ENCODE peak calls at places on chromosomes 5 and 9, in nine cellular contexts. D is PC-9, U is WERI-Rb-1, G is left ventricle myocardium inferior, Q is pancreas, I is uterus, F is right lobe of liver, L is A549, E is AG04450. A is an unnamed sample.
A peak's percentile ranks its signal among the peaks of the same experiment; 100 is the strongest.

GRCh38 chr5:136188859-136189258 is 4.1 kb downstream of the SMIM32 start:
- DNase-seq in D (no peak), U (no peak), G (no peak), Q (no peak), I (no peak), F (no peak), L (no peak), E (no peak), A (no peak)

GRCh38 chr5:83036991-83037390 is 40.2 kb downstream of the TMEM167A start:
- DNase-seq in D (no peak), U (no peak), G (no peak), Q (no peak), I (no peak), F (no peak), L (no peak), E (no peak), A (no peak)

GRCh38 chr9:124202447-124202971 is 55.2 kb upstream of the NEK6 start:
- DNase-seq in D (no peak), U (no peak), G (peak; percentile 51), Q (peak; percentile 55), I (no peak), F (peak; percentile 44), L (no peak), E (no peak), A (no peak)

GRCh38 chr5:72366324-72366976 is 46.3 kb downstream of the PTCD2 start:
- DNase-seq in D (peak; percentile 76), U (peak; percentile 72), G (peak; percentile 46), Q (peak; percentile 69), I (peak; percentile 69), F (peak; percentile 27), L (peak; percentile 76), E (peak; percentile 61), A (no peak)

GRCh38 chr9:19925674-19926503 is 137.1 kb upstream of the SLC24A2 start:
- DNase-seq in D (peak; percentile 40), U (peak; percentile 75), G (peak; percentile 43), Q (peak; percentile 68), I (peak; percentile 66), F (peak; percentile 59), L (peak; percentile 70), E (peak; percentile 55), A (peak; percentile 87)

GRCh38 chr5:17228833-17229291 is 11.4 kb downstream of the BASP1 start:
- DNase-seq in D (no peak), U (no peak), G (no peak), Q (no peak), I (no peak), F (no peak), L (no peak), E (no peak), A (no peak)

GRCh38 chr5:122500245-122501086 is 188.4 kb downstream of the SNCAIP start:
- DNase-seq in D (no peak), U (peak; percentile 53), G (no peak), Q (no peak), I (peak; percentile 32), F (no peak), L (peak; percentile 56), E (peak; percentile 24), A (no peak)

GRCh38 chr5:134905246-134905996 is 490 bp downstream of the PCBD2 start:
- DNase-seq in D (peak; percentile 49), U (no peak), G (no peak), Q (peak; percentile 63), I (peak; percentile 18), F (no peak), L (peak; percentile 78), E (peak; percentile 20), A (no peak)

GRCh38 chr5:79695501-79695900 is 5.9 kb downstream of the CMYA5 start:
- DNase-seq in D (no peak), U (no peak), G (no peak), Q (no peak), I (no peak), F (no peak), L (no peak), E (no peak), A (no peak)

GRCh38 chr5:14269395-14269794 is 126.3 kb downstream of the TRIO start:
- DNase-seq in D (peak; percentile 62), U (no peak), G (no peak), Q (no peak), I (no peak), F (no peak), L (no peak), E (no peak), A (no peak)

GRCh38 chr5:64532657-64533056 is 26.8 kb downstream of the RGS7BP start:
- DNase-seq in D (no peak), U (no peak), G (no peak), Q (no peak), I (no peak), F (no peak), L (no peak), E (no peak), A (no peak)

GRCh38 chr5:96080557-96080956 is 118.9 kb upstream of the ELL2 start:
- DNase-seq in D (no peak), U (no peak), G (no peak), Q (no peak), I (no peak), F (no peak), L (peak; percentile 58), E (no peak), A (no peak)

GRCh38 chr9:34715639-34716215 is 5.8 kb upstream of the CCL21 start:
- DNase-seq in D (no peak), U (no peak), G (no peak), Q (no peak), I (no peak), F (no peak), L (no peak), E (no peak), A (no peak)

GRCh38 chr9:135864447-135865049 is 42.8 kb downstream of the CAMSAP1 start:
- DNase-seq in D (no peak), U (peak; percentile 64), G (peak; percentile 68), Q (peak; percentile 37), I (peak; percentile 63), F (peak; percentile 64), L (peak; percentile 44), E (no peak), A (peak; percentile 80)

GRCh38 chr5:121257621-121258020 is 594.1 kb upstream of the FTMT start:
- DNase-seq in D (no peak), U (no peak), G (no peak), Q (no peak), I (no peak), F (no peak), L (no peak), E (no peak), A (no peak)

GRCh38 chr9:109167716-109168115 is 667 bp upstream of the FRRS1L start:
- DNase-seq in D (no peak), U (no peak), G (no peak), Q (no peak), I (no peak), F (no peak), L (no peak), E (no peak), A (no peak)

DNA sequence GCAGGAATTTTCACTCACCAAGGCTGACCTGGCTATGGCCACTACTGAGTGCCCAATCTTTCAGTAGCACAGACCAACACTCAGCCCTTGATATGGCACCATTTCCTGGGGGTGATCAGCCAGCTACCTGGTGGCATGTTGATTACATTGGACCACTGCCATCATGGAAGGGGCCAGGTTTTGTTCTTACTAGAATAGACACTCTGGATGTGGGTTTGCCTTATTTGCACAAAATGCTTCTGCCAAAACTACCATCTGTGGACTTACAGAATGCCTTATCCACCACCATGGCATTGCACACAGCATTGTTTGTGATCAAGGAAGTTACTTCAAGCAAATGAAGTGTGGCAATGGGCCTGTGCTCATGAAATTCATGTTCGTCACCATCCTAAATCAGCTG is 69.7 kb upstream of the SH3GL2 start:
- DNase-seq in D (no peak), U (no peak), G (no peak), Q (no peak), I (no peak), F (no peak), L (no peak), E (no peak), A (no peak)
- TF ChIP-seq CTCF in D (no peak), U (no peak), G (no peak), Q (no peak), I (no peak), F (no peak), L (no peak), E (no peak), A (no peak)

GRCh38 chr9:96515629-96516470 is 65.9 kb downstream of the HABP4 start:
- DNase-seq in D (no peak), U (no peak), G (no peak), Q (no peak), I (no peak), F (no peak), L (no peak), E (no peak), A (no peak)
- H3K27ac ChIP-seq in D (no peak overlapping the region), U (no peak overlapping the region), G (peak overlapping the region; percentile 67), Q (no peak overlapping the region), I (peak overlapping the region; percentile 51), F (no peak overlapping the region), L (no peak overlapping the region), E (no peak overlapping the region), A (no peak overlapping the region)

DNA sequence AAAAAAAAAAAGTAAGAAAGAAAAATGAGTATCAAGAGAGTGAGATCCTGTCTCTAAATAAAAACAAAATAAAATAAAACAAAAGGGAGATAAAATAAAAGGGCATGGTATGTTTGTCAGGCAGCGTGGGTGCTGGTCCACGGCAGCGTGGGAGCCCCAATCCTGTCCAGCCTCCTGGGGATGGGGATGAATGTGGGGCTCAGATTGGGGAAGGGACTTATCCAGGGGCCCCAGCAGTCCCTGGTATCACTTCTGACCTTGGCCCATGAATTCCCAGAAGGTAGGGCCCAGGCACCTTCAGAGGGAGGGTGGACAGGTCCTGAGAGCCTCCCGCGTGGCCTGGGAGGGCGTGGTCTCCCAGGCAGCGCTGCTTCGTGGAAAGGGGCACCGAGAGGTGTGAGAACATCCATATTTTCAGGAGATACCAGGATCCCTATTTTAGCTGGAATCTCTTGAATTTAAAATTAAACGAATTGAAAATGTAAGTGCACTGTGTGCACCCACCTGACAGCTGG is 71.2 kb downstream of the ZNF354C start:
- DNase-seq in D (no peak), U (no peak), G (no peak), Q (no peak), I (no peak), F (no peak), L (no peak), E (no peak), A (no peak)
- TF ChIP-seq CTCF in D (no peak), U (no peak), G (no peak), Q (no peak), I (no peak), F (no peak), L (no peak), E (no peak), A (no peak)

GRCh38 chr5:175825906-175826305 is 45.5 kb upstream of the CPLX2 start:
- DNase-seq in D (no peak), U (no peak), G (no peak), Q (no peak), I (no peak), F (no peak), L (no peak), E (no peak), A (no peak)

GRCh38 chr5:175828676-175829075 is 42.7 kb upstream of the CPLX2 start:
- DNase-seq in D (no peak), U (no peak), G (no peak), Q (no peak), I (no peak), F (no peak), L (no peak), E (no peak), A (no peak)

GRCh38 chr5:175824621-175825020 is 46.8 kb upstream of the CPLX2 start:
- DNase-seq in D (no peak), U (no peak), G (no peak), Q (no peak), I (no peak), F (no peak), L (no peak), E (no peak), A (no peak)

GRCh38 chr5:175829718-175830585 is 41.4 kb upstream of the CPLX2 start:
- DNase-seq in D (no peak), U (no peak), G (no peak), Q (no peak), I (no peak), F (no peak), L (no peak), E (no peak), A (no peak)

GRCh38 chr5:175826980-175827379 is 44.4 kb upstream of the CPLX2 start:
- DNase-seq in D (no peak), U (no peak), G (no peak), Q (no peak), I (no peak), F (no peak), L (peak; percentile 45), E (no peak), A (no peak)
- H3K27ac ChIP-seq in D (no peak overlapping the region), U (no peak overlapping the region), G (no peak overlapping the region), Q (no peak overlapping the region), I (no peak overlapping the region), F (no peak overlapping the region), L (peak overlapping the region; percentile 80), E (no peak overlapping the region), A (no peak overlapping the region)

A was measured in Peyer's patch.